ENCODE peak calls at places on chromosomes 2 and 18, in six cellular contexts. One of them, this sample, is unnamed.

GRCh38 chr2:104834431-104834830 is 19.5 kb upstream of the POU3F3 start:
- DNase-seq in HCT116: no peak
- DNase-seq in activated T-helper 1 cell treated with Interleukin-2 at 50 U/mL for 16 hours: no peak
- DNase-seq in spleen: no peak
- DNase-seq in HFFc6: no peak
- DNase-seq in C1 segment of cervical spinal cord: peak
- DNase-seq in this sample: no peak

GRCh38 chr18:46435031-46435430 is 222.0 kb downstream of the LOXHD1 start:
- DNase-seq in spleen: no peak
- DNase-seq in C1 segment of cervical spinal cord: no peak
- DNase-seq in HCT116: no peak
- DNase-seq in HFFc6: no peak
- DNase-seq in activated T-helper 1 cell treated with Interleukin-2 at 50 U/mL for 16 hours: no peak
- DNase-seq in this sample: no peak

GRCh38 chr2:188677182-188677581 is 297.0 kb upstream of the COL3A1 start:
- DNase-seq in activated T-helper 1 cell treated with Interleukin-2 at 50 U/mL for 16 hours: no peak
- DNase-seq in HFFc6: no peak
- DNase-seq in C1 segment of cervical spinal cord: no peak
- DNase-seq in HCT116: no peak
- DNase-seq in spleen: no peak
- DNase-seq in this sample: no peak

GRCh38 chr2:30412392-30413321 is 34.4 kb upstream of the LCLAT1 start:
- DNase-seq in HFFc6: no peak
- DNase-seq in HCT116: no peak
- DNase-seq in C1 segment of cervical spinal cord: no peak
- DNase-seq in activated T-helper 1 cell treated with Interleukin-2 at 50 U/mL for 16 hours: no peak
- DNase-seq in spleen: no peak
- DNase-seq in this sample: no peak

GRCh38 chr18:10017048-10017447 is 103.2 kb downstream of the VAPA start:
- DNase-seq in activated T-helper 1 cell treated with Interleukin-2 at 50 U/mL for 16 hours: no peak
- DNase-seq in C1 segment of cervical spinal cord: no peak
- DNase-seq in spleen: no peak
- DNase-seq in HFFc6: no peak
- DNase-seq in HCT116: no peak
- DNase-seq in this sample: no peak

GRCh38 chr2:127663566-127664064 is 11.7 kb downstream of the LIMS2 start:
- DNase-seq in C1 segment of cervical spinal cord: no peak
- DNase-seq in spleen: peak
- DNase-seq in activated T-helper 1 cell treated with Interleukin-2 at 50 U/mL for 16 hours: no peak
- DNase-seq in HFFc6: no peak
- DNase-seq in HCT116: no peak
- DNase-seq in this sample: no peak

GRCh38 chr2:234026111-234026510 is 24.4 kb upstream of the SPP2 start:
- DNase-seq in activated T-helper 1 cell treated with Interleukin-2 at 50 U/mL for 16 hours: no peak
- DNase-seq in C1 segment of cervical spinal cord: no peak
- DNase-seq in HCT116: no peak
- DNase-seq in spleen: no peak
- DNase-seq in HFFc6: no peak
- DNase-seq in this sample: no peak

GRCh38 chr2:64354857-64355680 is 98.9 kb upstream of the LGALSL start:
- DNase-seq in activated T-helper 1 cell treated with Interleukin-2 at 50 U/mL for 16 hours: no peak
- DNase-seq in HFFc6: peak
- DNase-seq in C1 segment of cervical spinal cord: no peak
- DNase-seq in HCT116: no peak
- DNase-seq in spleen: no peak
- DNase-seq in this sample: no peak

GRCh38 chr2:156333274-156333950 is 891 bp upstream of the NR4A2 start:
- DNase-seq in activated T-helper 1 cell treated with Interleukin-2 at 50 U/mL for 16 hours: no peak
- DNase-seq in HCT116: no peak
- DNase-seq in spleen: no peak
- DNase-seq in C1 segment of cervical spinal cord: no peak
- DNase-seq in HFFc6: no peak
- DNase-seq in this sample: no peak

GRCh38 chr2:189519631-189520387 is 60.8 kb downstream of the SLC40A1 start:
- DNase-seq in HCT116: no peak
- DNase-seq in activated T-helper 1 cell treated with Interleukin-2 at 50 U/mL for 16 hours: no peak
- DNase-seq in C1 segment of cervical spinal cord: no peak
- DNase-seq in spleen: no peak
- DNase-seq in HFFc6: no peak
- DNase-seq in this sample: no peak

GRCh38 chr2:192828947-192829346 is 634.2 kb upstream of the TMEFF2 start:
- DNase-seq in activated T-helper 1 cell treated with Interleukin-2 at 50 U/mL for 16 hours: no peak
- DNase-seq in HCT116: no peak
- DNase-seq in spleen: peak
- DNase-seq in C1 segment of cervical spinal cord: no peak
- DNase-seq in HFFc6: no peak
- DNase-seq in this sample: no peak

GRCh38 chr2:107263596-107264090 is 377.7 kb upstream of the ST6GAL2 start:
- DNase-seq in HFFc6: no peak
- DNase-seq in HCT116: no peak
- DNase-seq in spleen: no peak
- DNase-seq in activated T-helper 1 cell treated with Interleukin-2 at 50 U/mL for 16 hours: no peak
- DNase-seq in C1 segment of cervical spinal cord: no peak
- DNase-seq in this sample: no peak